ENCODE peak calls at places on chromosome 17, in eight cellular contexts. V is CD8-positive, alpha-beta T cell; B is neural progenitor cell; F is tibial artery; C is left ventricle myocardium inferior; M is pancreas; R is cardiac muscle cell; E is upper lobe of right lung. K is an unnamed sample.

GRCh38 chr17:9635340-9635739 is 10.0 kb upstream of the USP43 start:
- DNase-seq in V (no peak), B (no peak), F (no peak), C (no peak), M (no peak), R (no peak), E (no peak), K (no peak)

GRCh38 chr17:19464033-19465026 is 53.3 kb downstream of the RNF112 start:
- DNase-seq in V (no peak), B (no peak), F (peak; percentile 59), C (no peak), M (no peak), R (no peak), E (no peak), K (no peak)

GRCh38 chr17:35432176-35433074 is at the start of gene SLFN12:
- DNase-seq in V (peak; percentile 29), B (peak; percentile 26), F (peak; percentile 70), C (peak; percentile 45), M (no peak), R (peak; percentile 96), E (no peak), K (peak; percentile 85)

GRCh38 chr17:17994271-17994670 is 21.6 kb downstream of the DRC3 start:
- DNase-seq in V (peak; percentile 4), B (peak; percentile 82), F (no peak), C (peak; percentile 31), M (no peak), R (peak; percentile 41), E (no peak), K (no peak)

GRCh38 chr17:50467114-50467854 is 1.4 kb downstream of the CHAD start:
- DNase-seq in V (no peak), B (no peak), F (no peak), C (no peak), M (peak; percentile 11), R (no peak), E (no peak), K (no peak)

GRCh38 chr17:75153854-75154194 is 488 bp downstream of the JPT1 start:
- DNase-seq in V (no peak), B (no peak), F (peak; percentile 65), C (no peak), M (peak; percentile 38), R (no peak), E (no peak), K (no peak)

GRCh38 chr17:2202996-2203575 is 100.5 kb downstream of the SMG6 start:
- DNase-seq in V (no peak), B (no peak), F (no peak), C (no peak), M (no peak), R (no peak), E (no peak), K (peak; percentile 55)

GRCh38 chr17:51000835-51001638 is 119.6 kb downstream of the SPAG9 start:
- DNase-seq in V (no peak), B (peak; percentile 70), F (no peak), C (no peak), M (no peak), R (peak; percentile 87), E (no peak), K (no peak)

GRCh38 chr17:7249219-7249618 is 2.3 kb downstream of the CTDNEP1 start:
- DNase-seq in V (no peak), B (no peak), F (no peak), C (no peak), M (no peak), R (no peak), E (no peak), K (no peak)

GRCh38 chr17:63446218-63446980 is at the start of gene CYB561:
- DNase-seq in V (peak; percentile 47), B (peak; percentile 82), F (peak; percentile 84), C (peak; percentile 75), M (peak; percentile 93), R (peak; percentile 79), E (peak; percentile 94), K (no peak)

GRCh38 chr17:50684612-50685333 is 22.9 kb downstream of the ANKRD40 start:
- DNase-seq in V (no peak), B (peak; percentile 33), F (peak; percentile 63), C (no peak), M (peak; percentile 76), R (no peak), E (peak; percentile 37), K (no peak)

GRCh38 chr17:31823014-31823413 is 36.0 kb downstream of the COPRS start:
- DNase-seq in V (no peak), B (no peak), F (no peak), C (no peak), M (no peak), R (no peak), E (no peak), K (no peak)

GRCh38 chr17:45974916-45975630 is 24.0 kb upstream of the STH start:
- DNase-seq in V (no peak), B (no peak), F (no peak), C (no peak), M (no peak), R (no peak), E (no peak), K (no peak)

GRCh38 chr17:78127888-78128615 is 503 bp downstream of the TMC6 start:
- DNase-seq in V (no peak), B (peak; percentile 76), F (no peak), C (no peak), M (peak; percentile 69), R (no peak), E (peak; percentile 82), K (no peak)

DNA sequence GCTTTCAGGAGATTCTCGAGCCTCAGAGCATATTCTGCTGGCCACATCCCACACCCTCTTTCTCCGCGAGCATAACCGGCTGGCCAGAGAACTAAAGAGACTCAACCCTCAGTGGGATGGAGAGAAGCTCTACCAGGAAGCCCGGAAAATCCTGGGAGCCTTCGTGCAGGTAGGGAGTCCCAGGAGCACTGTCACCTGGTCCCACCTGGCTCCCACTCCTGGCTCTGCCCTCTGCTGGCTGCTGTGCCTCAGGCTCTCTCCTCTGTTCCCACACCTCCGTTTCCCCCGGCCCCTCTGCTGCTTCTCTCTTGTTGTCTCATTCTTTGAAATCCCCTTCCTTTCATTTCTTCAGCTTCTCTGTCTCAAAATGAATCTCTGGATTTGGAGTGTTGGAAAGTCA is 16.4 kb downstream of the LPO start:
- DNase-seq in V (no peak), B (no peak), F (no peak), C (no peak), M (no peak), R (no peak), E (no peak), K (no peak)
- TF ChIP-seq CTCF in V (no peak), B (peak; percentile 37), F (no peak), C (no peak), M (no peak), R (no peak), E (peak; percentile 6), K (no peak)

DNA sequence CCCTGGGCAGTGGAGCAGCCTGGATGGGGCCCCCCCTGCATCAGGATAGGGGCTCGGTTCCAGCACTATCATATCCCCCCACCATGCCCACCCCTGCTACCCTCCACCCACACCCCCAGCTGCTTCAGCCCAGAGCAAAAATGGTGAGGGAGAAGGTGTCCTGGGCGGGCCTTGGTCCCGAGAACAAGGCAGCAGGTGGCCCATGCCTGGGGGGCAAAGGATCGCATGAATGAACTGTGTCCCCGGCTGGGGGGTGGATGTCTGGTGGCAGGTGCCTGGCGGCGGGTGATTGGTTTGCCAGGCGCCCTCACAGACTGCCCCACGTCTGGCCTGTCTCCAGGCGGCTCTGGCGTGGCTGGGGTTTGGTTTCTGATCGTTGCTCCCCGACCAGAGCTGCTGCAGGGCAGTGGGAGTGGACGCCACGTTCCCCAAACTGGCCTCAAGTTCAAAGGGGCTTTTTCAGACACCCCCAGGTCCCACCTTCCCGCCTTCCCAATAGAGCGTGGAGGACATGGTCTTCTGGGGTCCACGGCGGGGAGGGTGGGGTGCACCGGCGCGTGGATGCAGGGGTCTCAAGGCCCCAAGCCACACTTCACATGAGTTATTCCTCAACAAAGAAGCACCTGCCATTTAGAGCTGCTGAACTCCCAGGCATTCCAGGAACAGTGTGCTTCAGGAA is 12.6 kb downstream of the UTS2R start:
- DNase-seq in V (no peak), B (peak; percentile 1), F (no peak), C (no peak), M (no peak), R (no peak), E (no peak), K (no peak)
- H3K27me3 ChIP-seq in V (no peaks in the 10 kb centered on the region), B (no peaks in the 10 kb centered on the region), F (peaks cover 37% of the 10 kb centered on the region), C (peaks cover 62% of the 10 kb centered on the region), M (no peaks in the 10 kb centered on the region), R (peaks cover 7% of the 10 kb centered on the region), E (peaks cover 38% of the 10 kb centered on the region), K (peaks cover 5% of the 10 kb centered on the region)

GRCh38 chr17:55774834-55775233 is 24.0 kb downstream of the PCTP start:
- DNase-seq in V (no peak), B (peak; percentile 87), F (no peak), C (no peak), M (no peak), R (no peak), E (no peak), K (no peak)
- TF ChIP-seq CTCF in V (no peak), B (no peak), F (no peak), C (no peak), M (no peak), R (no peak), E (no peak), K (no peak)

GRCh38 chr17:73594025-73594424 is 50.2 kb downstream of the SDK2 start:
- DNase-seq in V (no peak), B (peak; percentile 58), F (no peak), C (no peak), M (no peak), R (no peak), E (no peak), K (no peak)
- H3K27me3 ChIP-seq in V (no peaks in the 10 kb centered on the region), B (no peaks in the 10 kb centered on the region), F (peaks cover 23% of the 10 kb centered on the region), C (peaks cover 32% of the 10 kb centered on the region), M (no peaks in the 10 kb centered on the region), R (no peaks in the 10 kb centered on the region), E (no peaks in the 10 kb centered on the region), K (no peaks in the 10 kb centered on the region)

GRCh38 chr17:44589316-44590071 is 32.2 kb downstream of the FZD2 start:
- DNase-seq in V (no peak), B (no peak), F (no peak), C (no peak), M (no peak), R (peak; percentile 45), E (no peak), K (no peak)

GRCh38 chr17:44587339-44587738 is 30.1 kb downstream of the FZD2 start:
- DNase-seq in V (no peak), B (no peak), F (peak; percentile 82), C (peak; percentile 39), M (no peak), R (peak; percentile 94), E (peak; percentile 66), K (peak; percentile 64)

GRCh38 chr17:44585315-44585714 is 28.0 kb downstream of the FZD2 start:
- DNase-seq in V (no peak), B (no peak), F (no peak), C (no peak), M (no peak), R (no peak), E (no peak), K (no peak)

GRCh38 chr17:44581868-44582267 is 24.6 kb downstream of the FZD2 start:
- DNase-seq in V (no peak), B (peak; percentile 50), F (no peak), C (no peak), M (no peak), R (peak; percentile 31), E (no peak), K (no peak)

GRCh38 chr17:44584498-44584897 is 27.2 kb downstream of the FZD2 start:
- DNase-seq in V (no peak), B (no peak), F (no peak), C (no peak), M (no peak), R (no peak), E (no peak), K (peak; percentile 88)
- TF ChIP-seq CTCF in V (no peak), B (no peak), F (no peak), C (no peak), M (no peak), R (no peak), E (no peak), K (no peak)